ENCODE peak calls at places on chromosomes 13 and 19, in seven cellular contexts. One of them, this sample, is unnamed.

GRCh38 chr19:6108721-6109633 is 1.3 kb downstream of the RFX2 start:
- DNase-seq in colonic mucosa: peak
- DNase-seq in type B pancreatic cell: no peak
- DNase-seq in mesothelial cell of epicardium: peak
- DNase-seq in H1: no peak
- DNase-seq in choroid plexus epithelial cell: peak
- DNase-seq in uterus: peak
- DNase-seq in this sample: peak

GRCh38 chr19:12649941-12650340 is 16.6 kb downstream of the MAN2B1 start:
- DNase-seq in colonic mucosa: no peak
- DNase-seq in type B pancreatic cell: no peak
- DNase-seq in mesothelial cell of epicardium: no peak
- DNase-seq in H1: no peak
- DNase-seq in choroid plexus epithelial cell: no peak
- DNase-seq in uterus: no peak
- DNase-seq in this sample: no peak

GRCh38 chr13:74056829-74057564 is 77.2 kb downstream of the KLF12 start:
- DNase-seq in colonic mucosa: no peak
- DNase-seq in type B pancreatic cell: no peak
- DNase-seq in mesothelial cell of epicardium: no peak
- DNase-seq in H1: no peak
- DNase-seq in choroid plexus epithelial cell: peak
- DNase-seq in uterus: peak
- DNase-seq in this sample: no peak

GRCh38 chr13:44189085-44189484 is 184.5 kb upstream of the SERP2 start:
- DNase-seq in colonic mucosa: no peak
- DNase-seq in type B pancreatic cell: no peak
- DNase-seq in mesothelial cell of epicardium: no peak
- DNase-seq in H1: no peak
- DNase-seq in choroid plexus epithelial cell: no peak
- DNase-seq in uterus: no peak
- DNase-seq in this sample: no peak

GRCh38 chr19:3855321-3855720 is 13.5 kb downstream of the ZFR2 start:
- DNase-seq in colonic mucosa: peak
- DNase-seq in type B pancreatic cell: no peak
- DNase-seq in mesothelial cell of epicardium: no peak
- DNase-seq in H1: no peak
- DNase-seq in choroid plexus epithelial cell: no peak
- DNase-seq in uterus: no peak
- DNase-seq in this sample: no peak

GRCh38 chr13:85383291-85383690 is 415.9 kb downstream of the SLITRK6 start:
- DNase-seq in colonic mucosa: no peak
- DNase-seq in type B pancreatic cell: no peak
- DNase-seq in mesothelial cell of epicardium: no peak
- DNase-seq in H1: no peak
- DNase-seq in choroid plexus epithelial cell: no peak
- DNase-seq in uterus: no peak
- DNase-seq in this sample: no peak

GRCh38 chr19:17872251-17873001 is 681 bp downstream of the SLC5A5 start:
- DNase-seq in colonic mucosa: no peak
- DNase-seq in type B pancreatic cell: no peak
- DNase-seq in mesothelial cell of epicardium: no peak
- DNase-seq in H1: no peak
- DNase-seq in choroid plexus epithelial cell: no peak
- DNase-seq in uterus: no peak
- DNase-seq in this sample: no peak

GRCh38 chr19:19775891-19776205 is 42.9 kb upstream of the ZNF14 start:
- DNase-seq in colonic mucosa: no peak
- DNase-seq in type B pancreatic cell: no peak
- DNase-seq in mesothelial cell of epicardium: no peak
- DNase-seq in H1: no peak
- DNase-seq in choroid plexus epithelial cell: no peak
- DNase-seq in uterus: no peak
- DNase-seq in this sample: no peak

GRCh38 chr13:105464249-105464648 is 1071.2 kb downstream of the EFNB2 start:
- DNase-seq in colonic mucosa: no peak
- DNase-seq in type B pancreatic cell: no peak
- DNase-seq in mesothelial cell of epicardium: no peak
- DNase-seq in H1: no peak
- DNase-seq in choroid plexus epithelial cell: peak
- DNase-seq in uterus: no peak
- DNase-seq in this sample: no peak

GRCh38 chr19:33242129-33242528 is 16.5 kb upstream of the SLC7A10 start:
- DNase-seq in colonic mucosa: no peak
- DNase-seq in type B pancreatic cell: no peak
- DNase-seq in mesothelial cell of epicardium: no peak
- DNase-seq in H1: no peak
- DNase-seq in choroid plexus epithelial cell: no peak
- DNase-seq in uterus: no peak
- DNase-seq in this sample: no peak

GRCh38 chr19:13120817-13121216 is 2.8 kb downstream of the NACC1 start:
- DNase-seq in colonic mucosa: no peak
- DNase-seq in type B pancreatic cell: no peak
- DNase-seq in mesothelial cell of epicardium: no peak
- DNase-seq in H1: no peak
- DNase-seq in choroid plexus epithelial cell: peak
- DNase-seq in uterus: no peak
- DNase-seq in this sample: no peak

GRCh38 chr13:50379584-50379983 is 364.3 kb downstream of the KCNRG start:
- DNase-seq in colonic mucosa: no peak
- DNase-seq in type B pancreatic cell: no peak
- DNase-seq in mesothelial cell of epicardium: no peak
- DNase-seq in H1: no peak
- DNase-seq in choroid plexus epithelial cell: no peak
- DNase-seq in uterus: no peak
- DNase-seq in this sample: no peak

GRCh38 chr13:27016871-27017270 is 154.7 kb downstream of the USP12 start:
- DNase-seq in colonic mucosa: peak
- DNase-seq in type B pancreatic cell: no peak
- DNase-seq in mesothelial cell of epicardium: no peak
- DNase-seq in H1: no peak
- DNase-seq in choroid plexus epithelial cell: no peak
- DNase-seq in uterus: no peak
- DNase-seq in this sample: no peak

GRCh38 chr13:108302279-108302678 is 32.8 kb downstream of the TNFSF13B start:
- DNase-seq in colonic mucosa: no peak
- DNase-seq in type B pancreatic cell: no peak
- DNase-seq in mesothelial cell of epicardium: no peak
- DNase-seq in H1: no peak
- DNase-seq in choroid plexus epithelial cell: no peak
- DNase-seq in uterus: no peak
- DNase-seq in this sample: no peak

GRCh38 chr13:99301913-99302636 is 5.1 kb downstream of the GPR183 start:
- DNase-seq in colonic mucosa: no peak
- DNase-seq in type B pancreatic cell: no peak
- DNase-seq in mesothelial cell of epicardium: no peak
- DNase-seq in H1: no peak
- DNase-seq in choroid plexus epithelial cell: no peak
- DNase-seq in uterus: no peak
- DNase-seq in this sample: no peak

GRCh38 chr19:41505105-41505504 is 62.1 kb downstream of the ERICH4 start:
- DNase-seq in colonic mucosa: no peak
- DNase-seq in type B pancreatic cell: no peak
- DNase-seq in mesothelial cell of epicardium: no peak
- DNase-seq in H1: no peak
- DNase-seq in choroid plexus epithelial cell: no peak
- DNase-seq in uterus: no peak
- DNase-seq in this sample: no peak

GRCh38 chr13:63209330-63210017 is 1793.8 kb upstream of the PCDH20 start:
- DNase-seq in colonic mucosa: no peak
- DNase-seq in type B pancreatic cell: no peak
- DNase-seq in mesothelial cell of epicardium: no peak
- DNase-seq in H1: no peak
- DNase-seq in choroid plexus epithelial cell: peak
- DNase-seq in uterus: no peak
- DNase-seq in this sample: no peak

GRCh38 chr19:4738734-4739133 is 15.1 kb upstream of the DPP9 start:
- DNase-seq in colonic mucosa: no peak
- DNase-seq in type B pancreatic cell: no peak
- DNase-seq in mesothelial cell of epicardium: no peak
- DNase-seq in H1: no peak
- DNase-seq in choroid plexus epithelial cell: no peak
- DNase-seq in uterus: no peak
- DNase-seq in this sample: no peak

GRCh38 chr13:49443327-49443688 is 556 bp downstream of the CAB39L start:
- DNase-seq in colonic mucosa: no peak
- DNase-seq in type B pancreatic cell: no peak
- DNase-seq in mesothelial cell of epicardium: no peak
- DNase-seq in H1: no peak
- DNase-seq in choroid plexus epithelial cell: peak
- DNase-seq in uterus: no peak
- DNase-seq in this sample: no peak

GRCh38 chr13:49218493-49219051 is 1.6 kb upstream of the MLNR start:
- DNase-seq in colonic mucosa: no peak
- DNase-seq in type B pancreatic cell: no peak
- DNase-seq in mesothelial cell of epicardium: no peak
- DNase-seq in H1: no peak
- DNase-seq in choroid plexus epithelial cell: peak
- DNase-seq in uterus: no peak
- DNase-seq in this sample: no peak

GRCh38 chr13:99436686-99437416 is 64.4 kb upstream of the TM9SF2 start:
- DNase-seq in colonic mucosa: peak
- DNase-seq in type B pancreatic cell: peak
- DNase-seq in mesothelial cell of epicardium: peak
- DNase-seq in H1: peak
- DNase-seq in choroid plexus epithelial cell: peak
- DNase-seq in uterus: peak
- DNase-seq in this sample: peak

GRCh38 chr19:23758187-23759074 is at the start of gene ZNF681:
- DNase-seq in colonic mucosa: peak
- DNase-seq in type B pancreatic cell: peak
- DNase-seq in mesothelial cell of epicardium: peak
- DNase-seq in H1: peak
- DNase-seq in choroid plexus epithelial cell: peak
- DNase-seq in uterus: peak
- DNase-seq in this sample: peak
- TF ChIP-seq CTCF in colonic mucosa: peak
- TF ChIP-seq CTCF in type B pancreatic cell: peak
- TF ChIP-seq CTCF in mesothelial cell of epicardium: no peak
- TF ChIP-seq CTCF in H1: no peak
- TF ChIP-seq CTCF in choroid plexus epithelial cell: peak
- TF ChIP-seq CTCF in uterus: no peak
- TF ChIP-seq CTCF in this sample: no peak

DNA sequence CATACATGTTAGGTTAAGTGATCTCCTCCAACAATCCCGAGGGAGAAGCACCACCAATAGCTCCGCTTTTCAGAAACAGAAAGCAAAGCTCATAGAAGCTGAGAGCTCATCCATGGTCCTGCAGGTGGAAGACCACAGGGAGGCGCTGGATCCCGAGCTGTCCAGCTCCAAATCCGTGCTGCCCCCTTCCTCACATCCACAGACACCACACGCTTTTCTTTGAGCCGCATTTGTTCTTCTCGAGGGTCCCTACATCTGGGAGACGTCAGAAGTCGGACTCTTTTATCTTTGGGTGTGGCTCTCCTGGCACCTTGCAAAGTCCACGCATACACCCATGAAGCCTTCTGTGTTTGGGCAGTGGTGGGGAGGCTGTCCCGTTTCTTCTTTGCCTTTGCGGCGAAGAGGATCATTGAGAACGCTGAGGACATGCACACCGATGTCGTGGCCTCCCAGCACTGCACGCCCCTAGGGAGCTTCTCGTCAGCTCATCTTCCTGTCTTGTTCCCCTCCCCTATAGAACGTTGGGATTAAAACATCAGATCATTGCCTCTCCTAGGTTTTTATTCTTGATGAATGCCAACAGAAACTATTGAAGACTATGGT is 184.8 kb downstream of the TEX29 start:
- DNase-seq in colonic mucosa: no peak
- DNase-seq in type B pancreatic cell: peak
- DNase-seq in mesothelial cell of epicardium: no peak
- DNase-seq in H1: peak
- DNase-seq in choroid plexus epithelial cell: no peak
- DNase-seq in uterus: no peak
- DNase-seq in this sample: no peak
- TF ChIP-seq CTCF in colonic mucosa: no peak
- TF ChIP-seq CTCF in type B pancreatic cell: peak
- TF ChIP-seq CTCF in mesothelial cell of epicardium: no peak
- TF ChIP-seq CTCF in H1: peak
- TF ChIP-seq CTCF in choroid plexus epithelial cell: no peak
- TF ChIP-seq CTCF in uterus: no peak
- TF ChIP-seq CTCF in this sample: no peak

GRCh38 chr19:36103040-36103626 is 7.8 kb upstream of the OVOL3 start:
- DNase-seq in colonic mucosa: no peak
- DNase-seq in type B pancreatic cell: no peak
- DNase-seq in mesothelial cell of epicardium: no peak
- DNase-seq in H1: no peak
- DNase-seq in choroid plexus epithelial cell: no peak
- DNase-seq in uterus: no peak
- DNase-seq in this sample: no peak

GRCh38 chr19:36103842-36104552 is 6.9 kb upstream of the OVOL3 start:
- DNase-seq in colonic mucosa: no peak
- DNase-seq in type B pancreatic cell: no peak
- DNase-seq in mesothelial cell of epicardium: no peak
- DNase-seq in H1: no peak
- DNase-seq in choroid plexus epithelial cell: peak
- DNase-seq in uterus: no peak
- DNase-seq in this sample: no peak

GRCh38 chr19:36108684-36109083 is 2.3 kb upstream of the OVOL3 start:
- DNase-seq in colonic mucosa: no peak
- DNase-seq in type B pancreatic cell: no peak
- DNase-seq in mesothelial cell of epicardium: no peak
- DNase-seq in H1: no peak
- DNase-seq in choroid plexus epithelial cell: no peak
- DNase-seq in uterus: no peak
- DNase-seq in this sample: no peak

GRCh38 chr19:36106991-36107390 is 4.0 kb upstream of the OVOL3 start:
- DNase-seq in colonic mucosa: no peak
- DNase-seq in type B pancreatic cell: no peak
- DNase-seq in mesothelial cell of epicardium: no peak
- DNase-seq in H1: no peak
- DNase-seq in choroid plexus epithelial cell: no peak
- DNase-seq in uterus: no peak
- DNase-seq in this sample: no peak

GRCh38 chr19:36106441-36106840 is 4.5 kb upstream of the OVOL3 start:
- DNase-seq in colonic mucosa: no peak
- DNase-seq in type B pancreatic cell: no peak
- DNase-seq in mesothelial cell of epicardium: no peak
- DNase-seq in H1: no peak
- DNase-seq in choroid plexus epithelial cell: no peak
- DNase-seq in uterus: no peak
- DNase-seq in this sample: no peak
- TF ChIP-seq CTCF in colonic mucosa: no peak
- TF ChIP-seq CTCF in type B pancreatic cell: no peak
- TF ChIP-seq CTCF in mesothelial cell of epicardium: no peak
- TF ChIP-seq CTCF in H1: no peak
- TF ChIP-seq CTCF in choroid plexus epithelial cell: no peak
- TF ChIP-seq CTCF in uterus: no peak
- TF ChIP-seq CTCF in this sample: no peak

DNA sequence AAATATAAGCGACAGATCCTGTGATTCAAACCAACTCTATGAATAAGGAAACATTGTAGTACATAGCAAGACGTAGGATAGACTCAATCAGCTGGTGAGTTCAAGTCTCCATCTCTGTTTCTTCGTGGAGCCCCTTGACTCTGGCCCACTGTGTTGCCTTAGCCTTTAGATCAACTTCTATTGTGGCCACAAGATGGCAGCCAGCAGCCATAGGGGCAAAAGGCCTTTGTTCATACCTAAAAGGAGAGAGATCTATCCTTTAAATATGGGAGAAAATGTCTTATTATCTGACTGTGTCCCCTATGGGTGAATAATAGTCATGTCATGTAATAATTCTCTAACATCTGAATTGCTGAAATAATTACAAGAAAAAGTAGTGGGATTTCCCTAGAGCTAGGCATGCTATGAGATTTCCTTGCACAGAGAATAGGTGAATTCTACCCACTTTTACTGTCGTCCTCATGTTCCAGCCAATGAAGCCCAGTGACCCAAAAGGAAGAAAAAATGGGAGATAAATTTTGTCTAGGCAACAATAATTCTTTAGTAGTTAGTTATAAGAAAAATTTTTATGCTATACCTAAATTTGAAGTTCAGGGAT is 129.4 kb downstream of the PCDH20 start:
- DNase-seq in colonic mucosa: no peak
- DNase-seq in type B pancreatic cell: no peak
- DNase-seq in mesothelial cell of epicardium: no peak
- DNase-seq in H1: peak
- DNase-seq in choroid plexus epithelial cell: no peak
- DNase-seq in uterus: no peak
- DNase-seq in this sample: no peak
- TF ChIP-seq CTCF in colonic mucosa: no peak
- TF ChIP-seq CTCF in type B pancreatic cell: peak
- TF ChIP-seq CTCF in mesothelial cell of epicardium: peak
- TF ChIP-seq CTCF in H1: peak
- TF ChIP-seq CTCF in choroid plexus epithelial cell: no peak
- TF ChIP-seq CTCF in uterus: no peak
- TF ChIP-seq CTCF in this sample: no peak

This sample was measured in AG09319.